ENCODE peak calls at places on chromosomes 16 and 17, in ten cellular contexts. R is activated CD4-positive, CD25-positive, alpha-beta regulatory T cell; W is mesothelial cell of epicardium; B is brain microvascular endothelial cell; F is ascending aorta; A is ELR; D is kidney tubule cell; M is GDM1; U is effector CD4-positive, alpha-beta T cell; V is activated T-cell treated with anti-CD3 and anti-CD28 coated beads for 1 hour. J is an unnamed sample.

GRCh38 chr17:9987779-9988585 is 82.9 kb upstream of the RCVRN start:
- DNase-seq in B (no peak), W (no peak), R (no peak), F (no peak), D (peak), U (no peak), V (peak), M (no peak), A (peak), J (peak)

GRCh38 chr17:51299859-51300258 is 39.5 kb downstream of the UTP18 start:
- DNase-seq in D (no peak), F (no peak), A (no peak), R (no peak), B (no peak), U (no peak), M (no peak), V (no peak), W (no peak), J (no peak)

GRCh38 chr16:46733319-46733830 is 14.8 kb downstream of the MYLK3 start:
- DNase-seq in M (no peak), F (no peak), A (no peak), V (no peak), D (no peak), R (no peak), U (no peak), B (no peak), W (no peak), J (no peak)

GRCh38 chr16:8854298-8854948 is 14.4 kb downstream of the CARHSP1 start:
- DNase-seq in U (no peak), M (no peak), R (no peak), B (no peak), A (no peak), W (no peak), D (no peak), F (no peak), V (no peak), J (no peak)

GRCh38 chr16:2333772-2334379 is 6.7 kb downstream of the ABCA3 start:
- DNase-seq in D (peak), B (no peak), V (no peak), U (no peak), A (peak), F (no peak), M (no peak), R (no peak), W (no peak), J (no peak)

GRCh38 chr17:7852262-7852670 is 2.6 kb upstream of the TMEM88 start:
- DNase-seq in W (no peak), A (no peak), F (no peak), R (no peak), B (no peak), U (no peak), D (no peak), V (no peak), M (no peak), J (no peak)

GRCh38 chr16:53224932-53225533 is 170.2 kb downstream of the CHD9 start:
- DNase-seq in M (peak), R (no peak), D (peak), F (no peak), B (peak), V (no peak), A (peak), W (no peak), U (no peak), J (no peak)

GRCh38 chr16:70453117-70453890 is 1.1 kb upstream of the FCSK start:
- DNase-seq in U (no peak), D (no peak), R (no peak), V (no peak), W (no peak), F (no peak), A (no peak), M (no peak), B (no peak), J (no peak)

GRCh38 chr16:24863582-24864437 is 18.0 kb downstream of the SLC5A11 start:
- DNase-seq in U (no peak), A (no peak), F (no peak), R (no peak), V (no peak), D (no peak), W (no peak), M (no peak), B (no peak), J (no peak)

GRCh38 chr16:52603015-52603414 is 56.1 kb upstream of the TOX3 start:
- DNase-seq in F (no peak), W (no peak), R (no peak), U (no peak), M (no peak), B (no peak), V (no peak), A (no peak), D (no peak), J (no peak)

GRCh38 chr17:55817273-55817709 is 66.4 kb downstream of the PCTP start:
- DNase-seq in M (no peak), B (no peak), U (no peak), F (no peak), W (no peak), V (no peak), A (no peak), D (no peak), R (no peak), J (no peak)